ENCODE peak calls at places on chromosomes 13 and 19, in six cellular contexts. One of them, this sample, is unnamed.

GRCh38 chr13:40130871-40131636 is 475.6 kb downstream of the COG6 start:
- DNase-seq in body of pancreas: no peak
- DNase-seq in lower leg skin: no peak
- DNase-seq in esophagus muscularis mucosa: no peak
- DNase-seq in stomach: no peak
- DNase-seq in ovary: no peak
- DNase-seq in this sample: no peak

GRCh38 chr19:56538761-56539263 is at the start of gene ZFP28:
- DNase-seq in ovary: no peak
- DNase-seq in stomach: no peak
- DNase-seq in lower leg skin: peak; percentile 58
- DNase-seq in esophagus muscularis mucosa: peak; percentile 93
- DNase-seq in body of pancreas: no peak
- DNase-seq in this sample: peak; percentile 73

GRCh38 chr13:96573563-96573962 is 420.7 kb downstream of the OXGR1 start:
- DNase-seq in lower leg skin: no peak
- DNase-seq in body of pancreas: no peak
- DNase-seq in stomach: no peak
- DNase-seq in ovary: no peak
- DNase-seq in esophagus muscularis mucosa: no peak
- DNase-seq in this sample: no peak

GRCh38 chr13:100550433-100550832 is 38.2 kb downstream of the GGACT start:
- DNase-seq in ovary: peak; percentile 73
- DNase-seq in body of pancreas: no peak
- DNase-seq in stomach: no peak
- DNase-seq in esophagus muscularis mucosa: no peak
- DNase-seq in lower leg skin: no peak
- DNase-seq in this sample: no peak

GRCh38 chr13:113758651-113759524 is at the start of gene TMEM255B:
- DNase-seq in lower leg skin: peak; percentile 82
- DNase-seq in body of pancreas: peak; percentile 79
- DNase-seq in ovary: peak; percentile 94
- DNase-seq in esophagus muscularis mucosa: peak; percentile 96
- DNase-seq in stomach: peak; percentile 88
- DNase-seq in this sample: peak; percentile 71

GRCh38 chr13:94710881-94711560 is 1.3 kb downstream of the SOX21 start:
- DNase-seq in esophagus muscularis mucosa: peak; percentile 79
- DNase-seq in body of pancreas: no peak
- DNase-seq in stomach: no peak
- DNase-seq in lower leg skin: no peak
- DNase-seq in ovary: no peak
- DNase-seq in this sample: no peak

GRCh38 chr13:51976423-51976822 is 34.8 kb downstream of the ATP7B start:
- DNase-seq in stomach: no peak
- DNase-seq in ovary: no peak
- DNase-seq in body of pancreas: no peak
- DNase-seq in esophagus muscularis mucosa: no peak
- DNase-seq in lower leg skin: no peak
- DNase-seq in this sample: no peak

GRCh38 chr13:20118268-20119140 is 42.3 kb downstream of the GJA3 start:
- DNase-seq in stomach: peak; percentile 74
- DNase-seq in lower leg skin: no peak
- DNase-seq in ovary: peak; percentile 76
- DNase-seq in body of pancreas: peak; percentile 80
- DNase-seq in esophagus muscularis mucosa: no peak
- DNase-seq in this sample: peak; percentile 44

GRCh38 chr13:37884026-37884425 is 14.5 kb upstream of the TRPC4 start:
- DNase-seq in lower leg skin: no peak
- DNase-seq in body of pancreas: no peak
- DNase-seq in stomach: no peak
- DNase-seq in ovary: no peak
- DNase-seq in esophagus muscularis mucosa: no peak
- DNase-seq in this sample: no peak

GRCh38 chr13:32824671-32825070 is 191.6 kb upstream of the KL start:
- DNase-seq in ovary: no peak
- DNase-seq in body of pancreas: no peak
- DNase-seq in stomach: no peak
- DNase-seq in lower leg skin: no peak
- DNase-seq in esophagus muscularis mucosa: peak; percentile 37
- DNase-seq in this sample: no peak

GRCh38 chr13:48507024-48507423 is 25.9 kb downstream of the RCBTB2 start:
- DNase-seq in esophagus muscularis mucosa: no peak
- DNase-seq in lower leg skin: peak; percentile 64
- DNase-seq in stomach: no peak
- DNase-seq in ovary: no peak
- DNase-seq in body of pancreas: no peak
- DNase-seq in this sample: peak; percentile 64

GRCh38 chr19:42284641-42285341 is 15.7 kb downstream of the CIC start:
- DNase-seq in esophagus muscularis mucosa: no peak
- DNase-seq in lower leg skin: no peak
- DNase-seq in stomach: no peak
- DNase-seq in ovary: peak; percentile 75
- DNase-seq in body of pancreas: peak; percentile 30
- DNase-seq in this sample: no peak

DNA sequence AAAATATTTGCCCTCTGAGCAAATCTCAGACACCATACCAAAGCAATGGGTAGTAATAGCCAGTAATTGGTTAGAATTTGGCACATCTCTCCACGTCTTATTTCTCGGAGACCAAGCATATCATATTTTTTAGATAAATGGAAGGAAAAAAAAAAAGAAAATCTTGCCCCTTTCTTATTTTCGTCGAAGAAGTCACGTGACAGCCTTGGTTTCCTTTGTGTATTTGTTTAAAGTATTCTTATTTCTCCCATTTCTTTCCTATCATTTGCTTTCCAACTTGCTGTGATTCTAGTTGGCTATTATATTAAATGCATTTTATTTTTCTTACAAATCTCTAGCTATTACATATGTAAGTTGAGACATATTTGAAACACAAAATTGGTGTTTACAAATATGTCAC is 2155.9 kb downstream of the PCDH9 start:
- DNase-seq in body of pancreas: no peak
- DNase-seq in stomach: no peak
- DNase-seq in lower leg skin: no peak
- DNase-seq in ovary: no peak
- DNase-seq in esophagus muscularis mucosa: no peak
- DNase-seq in this sample: no peak
- TF ChIP-seq POLR2A in body of pancreas: no peak
- TF ChIP-seq POLR2A in stomach: no peak
- TF ChIP-seq POLR2A in lower leg skin: no peak
- TF ChIP-seq POLR2A in ovary: no peak
- TF ChIP-seq POLR2A in esophagus muscularis mucosa: no peak
- TF ChIP-seq POLR2A in this sample: no peak

GRCh38 chr19:36524617-36525016 is 3.5 kb downstream of the ZNF260 start:
- DNase-seq in body of pancreas: no peak
- DNase-seq in stomach: no peak
- DNase-seq in lower leg skin: no peak
- DNase-seq in esophagus muscularis mucosa: no peak
- DNase-seq in ovary: no peak
- DNase-seq in this sample: no peak

GRCh38 chr19:36527873-36528193 is 238 bp downstream of the ZNF260 start:
- DNase-seq in lower leg skin: no peak
- DNase-seq in body of pancreas: no peak
- DNase-seq in ovary: no peak
- DNase-seq in stomach: no peak
- DNase-seq in esophagus muscularis mucosa: no peak
- DNase-seq in this sample: no peak

GRCh38 chr19:36528921-36529518 is 949 bp upstream of the ZNF260 start:
- DNase-seq in esophagus muscularis mucosa: no peak
- DNase-seq in lower leg skin: no peak
- DNase-seq in body of pancreas: no peak
- DNase-seq in stomach: no peak
- DNase-seq in ovary: no peak
- DNase-seq in this sample: no peak

GRCh38 chr19:36526581-36526980 is 1.5 kb downstream of the ZNF260 start:
- DNase-seq in esophagus muscularis mucosa: no peak
- DNase-seq in ovary: no peak
- DNase-seq in stomach: no peak
- DNase-seq in lower leg skin: no peak
- DNase-seq in body of pancreas: no peak
- DNase-seq in this sample: no peak

GRCh38 chr19:36528194-36528920 is at the start of gene ZNF260:
- DNase-seq in ovary: peak; percentile 98
- DNase-seq in esophagus muscularis mucosa: peak; percentile 98
- DNase-seq in stomach: peak; percentile 97
- DNase-seq in lower leg skin: peak; percentile 95
- DNase-seq in body of pancreas: peak; percentile 98
- DNase-seq in this sample: peak; percentile 96
- TF ChIP-seq POLR2A in ovary: peak; percentile 59
- TF ChIP-seq POLR2A in esophagus muscularis mucosa: peak; percentile 3
- TF ChIP-seq POLR2A in stomach: no peak
- TF ChIP-seq POLR2A in lower leg skin: no peak
- TF ChIP-seq POLR2A in body of pancreas: peak; percentile 47
- TF ChIP-seq POLR2A in this sample: peak; percentile 26

DNA sequence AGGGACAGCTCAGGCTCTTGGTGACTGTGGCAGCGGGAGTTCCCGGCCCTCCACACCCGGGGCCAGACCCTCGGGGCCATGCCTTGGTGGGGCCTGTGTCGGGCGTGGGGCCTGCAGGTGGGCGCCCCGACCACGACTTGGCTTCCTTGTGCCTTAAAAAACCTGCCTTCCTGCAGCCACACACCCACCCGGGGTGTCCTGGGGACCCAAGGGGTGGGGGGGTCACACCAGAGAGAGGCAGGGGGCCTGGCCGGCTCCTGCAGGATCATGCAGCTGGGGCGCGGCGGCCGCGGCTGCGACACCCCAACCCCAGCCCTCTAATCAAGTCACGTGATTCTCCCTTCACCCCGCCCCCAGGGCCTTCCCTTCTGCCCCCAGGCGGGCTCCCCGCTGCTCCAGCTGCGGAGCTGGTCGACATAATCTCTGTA is 10.7 kb downstream of the PLPPR3 start:
- DNase-seq in esophagus muscularis mucosa: no peak
- DNase-seq in body of pancreas: no peak
- DNase-seq in ovary: no peak
- DNase-seq in stomach: no peak
- DNase-seq in lower leg skin: no peak
- DNase-seq in this sample: no peak
- TF ChIP-seq POLR2A in esophagus muscularis mucosa: no peak
- TF ChIP-seq POLR2A in body of pancreas: no peak
- TF ChIP-seq POLR2A in ovary: no peak
- TF ChIP-seq POLR2A in stomach: no peak
- TF ChIP-seq POLR2A in lower leg skin: no peak
- TF ChIP-seq POLR2A in this sample: no peak

GRCh38 chr19:51015691-51016267 is 3.7 kb downstream of the KLK10 start:
- DNase-seq in esophagus muscularis mucosa: no peak
- DNase-seq in stomach: no peak
- DNase-seq in lower leg skin: no peak
- DNase-seq in body of pancreas: no peak
- DNase-seq in ovary: peak; percentile 48
- DNase-seq in this sample: no peak
- TF ChIP-seq POLR2A in esophagus muscularis mucosa: no peak
- TF ChIP-seq POLR2A in stomach: no peak
- TF ChIP-seq POLR2A in lower leg skin: no peak
- TF ChIP-seq POLR2A in body of pancreas: no peak
- TF ChIP-seq POLR2A in ovary: no peak
- TF ChIP-seq POLR2A in this sample: no peak

DNA sequence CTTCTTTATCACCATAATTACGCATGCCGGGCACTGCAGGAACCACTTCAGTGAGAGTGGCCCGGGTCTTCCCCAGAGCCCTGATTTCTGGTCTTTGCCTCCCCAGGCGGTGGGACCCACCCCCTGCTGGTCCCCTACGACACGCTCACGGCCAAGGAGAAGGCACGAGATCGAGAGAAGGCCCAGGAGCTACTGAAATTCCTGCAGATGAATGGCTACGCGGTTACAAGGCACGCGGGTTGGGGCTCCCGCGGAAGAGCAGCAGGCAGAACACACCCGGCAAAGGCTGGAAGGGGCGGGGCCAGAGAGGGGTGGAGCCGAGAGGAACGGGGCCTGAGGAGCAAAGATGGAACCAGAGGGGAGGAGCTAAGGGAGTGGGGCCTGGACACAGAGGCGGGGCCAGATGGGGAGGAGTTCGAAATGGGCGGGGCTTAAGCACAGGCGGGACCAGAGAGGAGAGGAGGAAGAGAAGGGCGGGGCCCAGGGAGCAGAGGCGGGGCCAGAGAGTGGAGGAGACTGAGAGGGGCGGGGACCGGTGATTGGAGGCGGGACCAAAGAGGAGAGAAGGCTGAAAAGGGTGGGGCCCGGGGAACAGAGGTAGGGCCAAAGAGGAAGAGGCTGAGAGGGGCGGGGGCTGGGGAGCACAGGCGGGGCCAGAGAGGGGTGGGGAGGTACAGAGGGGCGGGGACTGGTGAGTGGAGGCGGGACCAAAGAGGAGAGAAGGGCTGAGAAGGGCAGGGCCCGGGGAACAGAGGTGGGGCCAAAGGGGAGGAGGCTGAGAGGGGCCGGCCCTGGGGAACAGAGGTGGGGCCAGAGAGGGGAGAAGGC is 73.4 kb downstream of the RYR1 start:
- DNase-seq in esophagus muscularis mucosa: peak; percentile 92
- DNase-seq in lower leg skin: peak; percentile 66
- DNase-seq in ovary: peak; percentile 96
- DNase-seq in stomach: peak; percentile 93
- DNase-seq in body of pancreas: peak; percentile 90
- DNase-seq in this sample: no peak
- TF ChIP-seq POLR2A in esophagus muscularis mucosa: no peak
- TF ChIP-seq POLR2A in lower leg skin: no peak
- TF ChIP-seq POLR2A in ovary: no peak
- TF ChIP-seq POLR2A in stomach: no peak
- TF ChIP-seq POLR2A in body of pancreas: no peak
- TF ChIP-seq POLR2A in this sample: no peak

DNA sequence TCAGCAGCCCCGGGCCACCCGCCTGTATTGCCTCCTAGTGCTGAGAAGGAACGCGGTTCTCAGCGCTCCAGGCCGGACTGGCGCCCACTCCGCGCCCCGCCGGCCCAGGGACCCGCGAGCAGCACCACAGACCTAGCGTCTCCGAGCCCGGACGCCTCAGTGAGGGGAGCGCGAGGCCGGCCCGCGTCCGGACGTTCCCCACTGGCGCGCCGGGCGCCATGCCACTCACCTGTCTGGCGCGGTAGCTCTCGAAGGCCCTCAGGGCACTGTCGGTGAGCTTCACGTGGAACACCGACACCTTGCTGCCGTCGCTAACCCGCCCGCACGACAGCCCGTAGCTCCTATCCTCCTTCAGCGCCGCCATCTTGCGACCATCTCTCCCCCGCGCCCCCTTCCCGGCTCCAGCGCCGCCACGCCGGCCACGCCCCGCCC is at the start of gene ELL:
- DNase-seq in lower leg skin: no peak
- DNase-seq in stomach: no peak
- DNase-seq in body of pancreas: no peak
- DNase-seq in esophagus muscularis mucosa: no peak
- DNase-seq in ovary: no peak
- DNase-seq in this sample: no peak
- TF ChIP-seq POLR2A in lower leg skin: peak; percentile 71
- TF ChIP-seq POLR2A in stomach: no peak
- TF ChIP-seq POLR2A in body of pancreas: peak; percentile 92
- TF ChIP-seq POLR2A in esophagus muscularis mucosa: peak; percentile 98
- TF ChIP-seq POLR2A in ovary: peak; percentile 96
- TF ChIP-seq POLR2A in this sample: peak; percentile 98

GRCh38 chr19:14440049-14440448 is 6.9 kb downstream of the PKN1 start:
- DNase-seq in ovary: no peak
- DNase-seq in lower leg skin: peak; percentile 54
- DNase-seq in esophagus muscularis mucosa: peak; percentile 94
- DNase-seq in stomach: peak; percentile 72
- DNase-seq in body of pancreas: peak; percentile 39
- DNase-seq in this sample: no peak
- TF ChIP-seq POLR2A in ovary: no peak
- TF ChIP-seq POLR2A in lower leg skin: no peak
- TF ChIP-seq POLR2A in esophagus muscularis mucosa: no peak
- TF ChIP-seq POLR2A in stomach: no peak
- TF ChIP-seq POLR2A in body of pancreas: no peak
- TF ChIP-seq POLR2A in this sample: no peak

This sample was measured in prostate gland.